ENCODE peak calls at places on chromosomes 7 and 10, in seven cellular contexts. R is breast epithelium, J is NCI-H2081, C is activated T-cell treated with anti-CD3 and anti-CD28 coated beads for 24 hours, Z is heart left ventricle, A is NCI-H1105, L is coronary artery. I is an unnamed sample.

GRCh38 chr10:56537984-56538383 is 176.9 kb upstream of the ZWINT start:
- DNase-seq in R (no peak), J (no peak), C (no peak), Z (no peak), A (no peak), L (no peak), I (no peak)

GRCh38 chr10:125592897-125593296 is 90.1 kb downstream of the TEX36 start:
- DNase-seq in R (no peak), J (no peak), C (no peak), Z (no peak), A (no peak), L (no peak), I (no peak)

GRCh38 chr7:82446897-82447296 is 3.3 kb upstream of the CACNA2D1 start:
- DNase-seq in R (no peak), J (no peak), C (no peak), Z (no peak), A (no peak), L (no peak), I (no peak)

GRCh38 chr7:76515999-76516443 is 5.7 kb downstream of the UPK3B start:
- DNase-seq in R (no peak), J (no peak), C (no peak), Z (no peak), A (no peak), L (no peak), I (no peak)

GRCh38 chr7:131840291-131840690 is 283.9 kb upstream of the PODXL start:
- DNase-seq in R (no peak), J (no peak), C (no peak), Z (no peak), A (no peak), L (no peak), I (no peak)

GRCh38 chr10:128632694-128633093 is 506.5 kb upstream of the MKI67 start:
- DNase-seq in R (no peak), J (no peak), C (no peak), Z (no peak), A (no peak), L (no peak), I (no peak)

GRCh38 chr7:105613611-105614330 is 32.5 kb upstream of the EFCAB10 start:
- DNase-seq in R (no peak), J (no peak), C (no peak), Z (no peak), A (no peak), L (no peak), I (no peak)

GRCh38 chr7:18936265-18936664 is 181.2 kb downstream of the TWIST1 start:
- DNase-seq in R (no peak), J (no peak), C (no peak), Z (no peak), A (no peak), L (no peak), I (no peak)

GRCh38 chr10:114665406-114665805 is 7.3 kb upstream of the ABLIM1 start:
- DNase-seq in R (no peak), J (no peak), C (no peak), Z (no peak), A (peak), L (no peak), I (no peak)

I was measured in T-helper 22 cell.